ENCODE peak calls at places on chromosomes 1 and 21, in six cellular contexts. One of them, this sample, is unnamed.

GRCh38 chr1:96843196-96843595 is 121.6 kb downstream of the PTBP2 start:
- DNase-seq in Peyer's patch: no peak
- DNase-seq in colonic mucosa: no peak
- DNase-seq in WERI-Rb-1: no peak
- DNase-seq in CD4-positive, alpha-beta T cell: no peak
- DNase-seq in lower lobe of right lung: no peak
- DNase-seq in this sample: no peak

GRCh38 chr1:48767957-48768510 is 8.7 kb downstream of the BEND5 start:
- DNase-seq in Peyer's patch: no peak
- DNase-seq in colonic mucosa: no peak
- DNase-seq in WERI-Rb-1: no peak
- DNase-seq in CD4-positive, alpha-beta T cell: no peak
- DNase-seq in lower lobe of right lung: no peak
- DNase-seq in this sample: no peak

GRCh38 chr21:45950740-45951515 is 30.6 kb upstream of the COL6A1 start:
- DNase-seq in Peyer's patch: no peak
- DNase-seq in colonic mucosa: peak; percentile 26
- DNase-seq in WERI-Rb-1: peak; percentile 92
- DNase-seq in CD4-positive, alpha-beta T cell: no peak
- DNase-seq in lower lobe of right lung: no peak
- DNase-seq in this sample: peak; percentile 45

GRCh38 chr1:214946615-214947014 is 135.9 kb upstream of the KCNK2 start:
- DNase-seq in Peyer's patch: no peak
- DNase-seq in colonic mucosa: no peak
- DNase-seq in WERI-Rb-1: no peak
- DNase-seq in CD4-positive, alpha-beta T cell: no peak
- DNase-seq in lower lobe of right lung: no peak
- DNase-seq in this sample: no peak

GRCh38 chr1:107477233-107477632 is 336.4 kb downstream of the NTNG1 start:
- DNase-seq in Peyer's patch: no peak
- DNase-seq in colonic mucosa: peak; percentile 28
- DNase-seq in WERI-Rb-1: peak; percentile 20
- DNase-seq in CD4-positive, alpha-beta T cell: no peak
- DNase-seq in lower lobe of right lung: no peak
- DNase-seq in this sample: no peak

GRCh38 chr1:112937070-112937469 is 18.9 kb downstream of the SLC16A1 start:
- DNase-seq in Peyer's patch: no peak
- DNase-seq in colonic mucosa: no peak
- DNase-seq in WERI-Rb-1: no peak
- DNase-seq in CD4-positive, alpha-beta T cell: no peak
- DNase-seq in lower lobe of right lung: no peak
- DNase-seq in this sample: no peak

GRCh38 chr1:193657552-193657951 is 471.1 kb upstream of the B3GALT2 start:
- DNase-seq in Peyer's patch: no peak
- DNase-seq in colonic mucosa: no peak
- DNase-seq in WERI-Rb-1: no peak
- DNase-seq in CD4-positive, alpha-beta T cell: no peak
- DNase-seq in lower lobe of right lung: no peak
- DNase-seq in this sample: no peak

GRCh38 chr21:32562426-32562825 is 22.9 kb downstream of the TCP10L start:
- DNase-seq in Peyer's patch: no peak
- DNase-seq in colonic mucosa: no peak
- DNase-seq in WERI-Rb-1: no peak
- DNase-seq in CD4-positive, alpha-beta T cell: no peak
- DNase-seq in lower lobe of right lung: no peak
- DNase-seq in this sample: no peak

GRCh38 chr1:54710841-54711240 is 4.8 kb upstream of the TTC4 start:
- DNase-seq in Peyer's patch: no peak
- DNase-seq in colonic mucosa: no peak
- DNase-seq in WERI-Rb-1: no peak
- DNase-seq in CD4-positive, alpha-beta T cell: no peak
- DNase-seq in lower lobe of right lung: no peak
- DNase-seq in this sample: no peak

GRCh38 chr1:68078647-68079046 is 28.2 kb upstream of the DIRAS3 start:
- DNase-seq in Peyer's patch: no peak
- DNase-seq in colonic mucosa: no peak
- DNase-seq in WERI-Rb-1: no peak
- DNase-seq in CD4-positive, alpha-beta T cell: no peak
- DNase-seq in lower lobe of right lung: no peak
- DNase-seq in this sample: no peak

GRCh38 chr1:17849216-17849615 is 94.1 kb downstream of the ACTL8 start:
- DNase-seq in Peyer's patch: no peak
- DNase-seq in colonic mucosa: no peak
- DNase-seq in WERI-Rb-1: no peak
- DNase-seq in CD4-positive, alpha-beta T cell: no peak
- DNase-seq in lower lobe of right lung: no peak
- DNase-seq in this sample: no peak

GRCh38 chr1:16199700-16200099 is 12.8 kb downstream of the ARHGEF19 start:
- DNase-seq in Peyer's patch: no peak
- DNase-seq in colonic mucosa: no peak
- DNase-seq in WERI-Rb-1: no peak
- DNase-seq in CD4-positive, alpha-beta T cell: no peak
- DNase-seq in lower lobe of right lung: no peak
- DNase-seq in this sample: no peak

GRCh38 chr1:29793101-29793546 is 556.8 kb downstream of the PTPRU start:
- DNase-seq in Peyer's patch: peak; percentile 41
- DNase-seq in colonic mucosa: peak; percentile 85
- DNase-seq in WERI-Rb-1: peak; percentile 95
- DNase-seq in CD4-positive, alpha-beta T cell: peak; percentile 22
- DNase-seq in lower lobe of right lung: peak; percentile 79
- DNase-seq in this sample: peak; percentile 68

GRCh38 chr1:159141584-159142518 is 29.6 kb upstream of the CADM3 start:
- DNase-seq in Peyer's patch: no peak
- DNase-seq in colonic mucosa: no peak
- DNase-seq in WERI-Rb-1: no peak
- DNase-seq in CD4-positive, alpha-beta T cell: no peak
- DNase-seq in lower lobe of right lung: no peak
- DNase-seq in this sample: peak; percentile 40

GRCh38 chr21:21216013-21216412 is 217.8 kb downstream of the NCAM2 start:
- DNase-seq in Peyer's patch: no peak
- DNase-seq in colonic mucosa: no peak
- DNase-seq in WERI-Rb-1: no peak
- DNase-seq in CD4-positive, alpha-beta T cell: no peak
- DNase-seq in lower lobe of right lung: no peak
- DNase-seq in this sample: no peak

DNA sequence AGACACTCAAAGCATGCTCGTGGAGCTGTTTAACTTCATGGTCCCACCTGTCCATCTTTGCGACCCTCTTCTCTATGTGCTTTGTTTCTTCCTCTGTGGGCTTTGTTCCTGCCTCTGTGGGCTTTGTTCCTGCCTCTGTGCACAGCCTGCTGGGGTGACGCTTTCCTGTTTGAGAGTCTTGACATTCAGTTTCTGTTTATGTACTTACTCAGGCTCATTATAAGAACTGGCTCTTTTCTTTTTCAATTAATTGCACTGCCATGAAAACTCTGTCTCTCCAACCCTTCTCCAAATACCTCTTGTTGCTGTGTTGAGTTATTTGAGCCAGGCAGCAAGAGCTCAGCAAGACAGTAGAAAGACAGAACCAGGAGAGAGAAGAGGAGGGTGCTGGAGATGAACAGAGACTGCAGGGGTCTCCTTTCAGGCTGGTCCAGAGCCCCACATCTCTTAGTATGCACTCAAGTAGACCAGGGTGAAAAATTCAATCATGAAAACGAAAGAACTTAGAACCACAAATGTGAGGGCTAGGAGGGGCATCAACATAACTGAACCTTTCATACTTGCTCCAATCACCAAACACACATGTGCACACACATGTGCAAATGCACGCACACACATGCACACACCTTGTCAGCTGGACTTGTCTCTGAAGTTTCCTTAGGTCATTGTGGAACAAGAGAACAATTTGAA is 88.3 kb upstream of the SGIP1 start:
- DNase-seq in Peyer's patch: peak; percentile 77
- DNase-seq in colonic mucosa: no peak
- DNase-seq in WERI-Rb-1: no peak
- DNase-seq in CD4-positive, alpha-beta T cell: peak; percentile 32
- DNase-seq in lower lobe of right lung: peak; percentile 47
- DNase-seq in this sample: no peak
- H3K27ac ChIP-seq in Peyer's patch: peak overlapping the region; percentile 54
- H3K27ac ChIP-seq in colonic mucosa: peak overlapping the region; percentile 37
- H3K27ac ChIP-seq in WERI-Rb-1: no peak overlapping the region
- H3K27ac ChIP-seq in CD4-positive, alpha-beta T cell: peak overlapping the region; percentile 63
- H3K27ac ChIP-seq in lower lobe of right lung: peak overlapping the region; percentile 73
- H3K27ac ChIP-seq in this sample: no peak overlapping the region

GRCh38 chr1:25599969-25600610 is 16.5 kb upstream of the MAN1C1 start:
- DNase-seq in Peyer's patch: no peak
- DNase-seq in colonic mucosa: no peak
- DNase-seq in WERI-Rb-1: no peak
- DNase-seq in CD4-positive, alpha-beta T cell: no peak
- DNase-seq in lower lobe of right lung: no peak
- DNase-seq in this sample: no peak
- TF ChIP-seq CTCF in Peyer's patch: no peak
- TF ChIP-seq CTCF in colonic mucosa: no peak
- TF ChIP-seq CTCF in WERI-Rb-1: no peak
- TF ChIP-seq CTCF in CD4-positive, alpha-beta T cell: no peak
- TF ChIP-seq CTCF in lower lobe of right lung: no peak
- TF ChIP-seq CTCF in this sample: no peak

GRCh38 chr21:27683292-27683691 is 716.4 kb upstream of the ADAMTS5 start:
- DNase-seq in Peyer's patch: no peak
- DNase-seq in colonic mucosa: no peak
- DNase-seq in WERI-Rb-1: no peak
- DNase-seq in CD4-positive, alpha-beta T cell: no peak
- DNase-seq in lower lobe of right lung: no peak
- DNase-seq in this sample: no peak
- H3K27ac ChIP-seq in Peyer's patch: no peak overlapping the region
- H3K27ac ChIP-seq in colonic mucosa: no peak overlapping the region
- H3K27ac ChIP-seq in WERI-Rb-1: no peak overlapping the region
- H3K27ac ChIP-seq in CD4-positive, alpha-beta T cell: no peak overlapping the region
- H3K27ac ChIP-seq in lower lobe of right lung: no peak overlapping the region
- H3K27ac ChIP-seq in this sample: no peak overlapping the region

GRCh38 chr1:154741747-154742495 is 128.2 kb downstream of the KCNN3 start:
- DNase-seq in Peyer's patch: no peak
- DNase-seq in colonic mucosa: no peak
- DNase-seq in WERI-Rb-1: peak; percentile 70
- DNase-seq in CD4-positive, alpha-beta T cell: no peak
- DNase-seq in lower lobe of right lung: no peak
- DNase-seq in this sample: no peak
- TF ChIP-seq CTCF in Peyer's patch: no peak
- TF ChIP-seq CTCF in colonic mucosa: no peak
- TF ChIP-seq CTCF in WERI-Rb-1: peak; percentile 96
- TF ChIP-seq CTCF in CD4-positive, alpha-beta T cell: no peak
- TF ChIP-seq CTCF in lower lobe of right lung: no peak
- TF ChIP-seq CTCF in this sample: no peak

GRCh38 chr1:20726107-20726911 is 6.2 kb downstream of the SH2D5 start:
- DNase-seq in Peyer's patch: no peak
- DNase-seq in colonic mucosa: no peak
- DNase-seq in WERI-Rb-1: no peak
- DNase-seq in CD4-positive, alpha-beta T cell: no peak
- DNase-seq in lower lobe of right lung: no peak
- DNase-seq in this sample: no peak

GRCh38 chr1:20724364-20725188 is 6.8 kb upstream of the KIF17 start:
- DNase-seq in Peyer's patch: no peak
- DNase-seq in colonic mucosa: no peak
- DNase-seq in WERI-Rb-1: no peak
- DNase-seq in CD4-positive, alpha-beta T cell: no peak
- DNase-seq in lower lobe of right lung: no peak
- DNase-seq in this sample: no peak

GRCh38 chr1:20726932-20727745 is 5.4 kb downstream of the SH2D5 start:
- DNase-seq in Peyer's patch: no peak
- DNase-seq in colonic mucosa: no peak
- DNase-seq in WERI-Rb-1: no peak
- DNase-seq in CD4-positive, alpha-beta T cell: no peak
- DNase-seq in lower lobe of right lung: no peak
- DNase-seq in this sample: no peak

GRCh38 chr1:20723537-20724363 is 5.9 kb upstream of the KIF17 start:
- DNase-seq in Peyer's patch: no peak
- DNase-seq in colonic mucosa: no peak
- DNase-seq in WERI-Rb-1: no peak
- DNase-seq in CD4-positive, alpha-beta T cell: no peak
- DNase-seq in lower lobe of right lung: no peak
- DNase-seq in this sample: no peak

GRCh38 chr1:20725189-20726106 is 7.1 kb downstream of the SH2D5 start:
- DNase-seq in Peyer's patch: no peak
- DNase-seq in colonic mucosa: no peak
- DNase-seq in WERI-Rb-1: no peak
- DNase-seq in CD4-positive, alpha-beta T cell: no peak
- DNase-seq in lower lobe of right lung: no peak
- DNase-seq in this sample: peak; percentile 33
- H3K27ac ChIP-seq in Peyer's patch: no peak overlapping the region
- H3K27ac ChIP-seq in colonic mucosa: no peak overlapping the region
- H3K27ac ChIP-seq in WERI-Rb-1: no peak overlapping the region
- H3K27ac ChIP-seq in CD4-positive, alpha-beta T cell: no peak overlapping the region
- H3K27ac ChIP-seq in lower lobe of right lung: no peak overlapping the region
- H3K27ac ChIP-seq in this sample: peak overlapping the region; percentile 52

GRCh38 chr1:202858789-202859414 is 30.0 kb downstream of the RABIF start:
- DNase-seq in Peyer's patch: no peak
- DNase-seq in colonic mucosa: no peak
- DNase-seq in WERI-Rb-1: no peak
- DNase-seq in CD4-positive, alpha-beta T cell: no peak
- DNase-seq in lower lobe of right lung: no peak
- DNase-seq in this sample: no peak
- TF ChIP-seq CTCF in Peyer's patch: no peak
- TF ChIP-seq CTCF in colonic mucosa: no peak
- TF ChIP-seq CTCF in WERI-Rb-1: no peak
- TF ChIP-seq CTCF in CD4-positive, alpha-beta T cell: no peak
- TF ChIP-seq CTCF in lower lobe of right lung: no peak
- TF ChIP-seq CTCF in this sample: no peak